ENCODE peak calls at places on chromosomes 13 and 19, in five cellular contexts. G is progenitor cell of endocrine pancreas, N is RWPE2, L is fibroblast of pulmonary artery, E is neural crest cell. T is an unnamed sample.
A peak's percentile ranks its signal among the peaks of the same experiment; 100 is the strongest.

GRCh38 chr19:46975918-46976782 is 43.5 kb upstream of the NPAS1 start:
- DNase-seq in L (peak; percentile 99), G (peak; percentile 25), E (no peak), N (no peak), T (no peak)

GRCh38 chr19:31406106-31406505 is 56.9 kb upstream of the TSHZ3 start:
- DNase-seq in G (no peak), E (no peak), L (no peak), N (no peak), T (no peak)

GRCh38 chr13:97435794-97436193 is 1.8 kb downstream of the RAP2A start:
- DNase-seq in G (no peak), N (no peak), L (peak; percentile 19), E (no peak), T (no peak)

GRCh38 chr19:30336290-30336689 is 35.9 kb upstream of the ZNF536 start:
- DNase-seq in N (no peak), G (no peak), L (no peak), E (no peak), T (no peak)

GRCh38 chr13:89784161-89784809 is 1563.2 kb upstream of the MIR17HG start:
- DNase-seq in N (no peak), L (no peak), E (no peak), G (no peak), T (peak; percentile 70)

GRCh38 chr19:35901854-35902661 is at the start of gene HCST:
- DNase-seq in N (no peak), E (no peak), G (no peak), L (no peak), T (no peak)

GRCh38 chr19:55165952-55166529 is 372 bp downstream of the DNAAF3 start:
- DNase-seq in N (no peak), L (peak; percentile 84), E (peak; percentile 77), G (peak; percentile 73), T (no peak)

GRCh38 chr13:39347926-39348901 is 254.8 kb downstream of the LHFPL6 start:
- DNase-seq in N (no peak), L (no peak), E (peak; percentile 13), G (no peak), T (no peak)

GRCh38 chr19:33323093-33323820 is 20.9 kb upstream of the CEBPA start:
- DNase-seq in G (no peak), L (no peak), N (no peak), E (no peak), T (no peak)

GRCh38 chr13:46637213-46637612 is 84.2 kb downstream of the LRCH1 start:
- DNase-seq in E (no peak), L (no peak), N (no peak), G (no peak), T (no peak)

GRCh38 chr19:50206191-50206590 is 2.8 kb downstream of the MYH14 start:
- DNase-seq in N (no peak), G (no peak), E (no peak), L (no peak), T (no peak)

GRCh38 chr19:50204811-50205675 is 1.6 kb downstream of the MYH14 start:
- DNase-seq in G (peak; percentile 93), E (peak; percentile 25), L (no peak), N (no peak), T (no peak)

GRCh38 chr19:50207730-50208129 is 4.3 kb downstream of the MYH14 start:
- DNase-seq in E (no peak), G (no peak), N (no peak), L (no peak), T (peak; percentile 40)

GRCh38 chr19:50204081-50204428 is 633 bp downstream of the MYH14 start:
- DNase-seq in N (no peak), L (no peak), E (no peak), G (no peak), T (peak; percentile 13)

GRCh38 chr19:50205681-50206138 is 2.3 kb downstream of the MYH14 start:
- DNase-seq in L (no peak), E (no peak), G (peak; percentile 25), N (no peak), T (peak; percentile 80)
- TF ChIP-seq CTCF in L (no peak), E (no peak), G (peak; percentile 36), N (no peak), T (no peak)

DNA sequence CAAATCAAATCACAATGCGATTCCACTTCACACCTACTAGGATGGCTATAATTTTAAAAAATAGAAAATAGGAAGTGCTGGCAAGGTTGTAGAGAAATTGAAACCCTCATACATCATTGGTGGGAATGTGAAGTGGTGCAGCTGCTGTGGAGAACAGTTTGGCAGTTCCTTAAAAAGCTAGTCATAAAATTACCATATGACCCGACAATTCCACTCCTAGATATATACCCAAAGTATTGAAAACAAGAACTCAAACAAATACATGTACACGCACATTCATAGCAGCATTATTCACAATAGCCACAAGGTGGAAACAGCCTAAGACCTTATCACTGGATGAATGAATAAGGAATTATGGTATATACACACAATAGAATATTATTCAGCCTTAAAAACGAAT is 12.0 kb downstream of the HMGB1 start:
- DNase-seq in L (peak; percentile 40), G (no peak), E (no peak), N (no peak), T (no peak)
- TF ChIP-seq CTCF in L (peak; percentile 21), G (peak; percentile 31), E (peak; percentile 43), N (no peak), T (peak; percentile 58)

GRCh38 chr13:24271611-24272451 is 37.5 kb upstream of the C1QTNF9 start:
- DNase-seq in N (no peak), E (peak; percentile 27), G (no peak), L (peak; percentile 81), T (no peak)

GRCh38 chr13:24269803-24270202 is 39.6 kb upstream of the C1QTNF9 start:
- DNase-seq in N (no peak), G (no peak), E (no peak), L (no peak), T (no peak)

GRCh38 chr13:24272452-24273161 is 36.8 kb upstream of the C1QTNF9 start:
- DNase-seq in G (no peak), L (no peak), E (no peak), N (no peak), T (no peak)

GRCh38 chr13:24271231-24271610 is 38.2 kb upstream of the C1QTNF9 start:
- DNase-seq in N (no peak), G (no peak), E (no peak), L (no peak), T (no peak)

DNA sequence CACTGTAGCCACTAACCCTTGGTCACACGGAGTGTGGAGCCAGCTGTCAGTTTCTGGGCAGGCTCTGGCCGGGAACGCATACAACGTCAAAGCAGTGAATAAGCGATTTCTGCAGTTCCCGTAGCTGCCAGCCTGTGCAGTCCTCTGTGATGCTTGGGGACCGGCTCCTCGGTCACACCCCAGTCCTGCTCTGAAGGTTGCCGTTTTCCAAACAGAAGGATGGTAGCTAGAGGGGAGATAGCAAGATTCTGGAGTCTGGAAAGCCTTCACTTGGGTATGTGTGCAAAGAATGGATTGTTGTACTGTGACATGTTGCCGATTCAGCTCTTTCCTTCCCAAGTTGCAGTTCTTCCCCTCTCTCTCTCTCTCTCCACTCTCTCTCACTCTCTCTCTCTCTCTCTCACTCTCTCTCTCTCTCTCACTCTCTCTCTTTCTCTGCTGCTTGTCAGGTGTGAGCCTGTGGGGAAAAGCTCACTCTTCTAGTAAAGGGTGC is 38.7 kb upstream of the C1QTNF9 start:
- DNase-seq in L (peak; percentile 47), G (no peak), N (no peak), E (peak; percentile 39), T (no peak)
- TF ChIP-seq CTCF in L (no peak), G (no peak), N (no peak), E (no peak), T (peak; percentile 34)

DNA sequence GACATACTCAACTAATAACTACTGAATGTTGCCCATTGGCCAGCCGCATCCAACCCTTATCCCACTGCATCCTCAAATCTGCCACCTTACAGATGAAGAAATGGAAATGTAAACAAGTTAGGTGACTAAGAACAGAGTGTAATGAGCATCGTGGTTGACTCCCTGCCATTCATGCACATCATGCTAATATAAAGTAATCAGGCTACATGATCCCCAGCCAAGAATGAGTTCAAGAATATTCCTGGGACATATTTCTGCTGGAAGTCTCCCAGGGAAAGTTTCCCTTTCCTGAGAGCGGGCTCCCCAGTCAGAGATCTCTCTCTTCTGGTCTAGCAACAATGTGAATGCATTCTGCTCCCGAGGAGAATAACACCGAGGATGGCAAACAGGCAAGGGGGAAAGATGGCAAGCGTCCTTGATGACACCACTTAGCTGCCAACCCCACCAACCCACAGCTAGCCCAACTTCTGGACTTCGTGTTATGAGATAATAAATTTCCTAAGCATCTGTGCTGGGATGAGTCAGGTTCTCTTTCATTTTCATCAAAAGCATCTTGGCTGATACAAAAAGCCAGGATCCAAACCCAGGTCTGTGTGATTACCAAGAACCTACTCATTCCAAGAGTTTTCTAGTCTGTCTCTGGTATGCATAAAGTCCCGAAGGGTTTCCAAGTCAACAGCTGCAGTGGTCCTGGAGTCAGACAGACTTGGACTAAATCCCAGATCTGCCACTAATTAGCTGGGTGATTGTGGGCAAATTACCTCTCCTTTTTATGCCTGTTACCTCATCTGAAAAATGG is 55.7 kb upstream of the SERP2 start:
- DNase-seq in G (no peak), N (no peak), E (no peak), L (no peak), T (no peak)
- TF ChIP-seq CTCF in G (no peak), N (no peak), E (no peak), L (no peak), T (no peak)

DNA sequence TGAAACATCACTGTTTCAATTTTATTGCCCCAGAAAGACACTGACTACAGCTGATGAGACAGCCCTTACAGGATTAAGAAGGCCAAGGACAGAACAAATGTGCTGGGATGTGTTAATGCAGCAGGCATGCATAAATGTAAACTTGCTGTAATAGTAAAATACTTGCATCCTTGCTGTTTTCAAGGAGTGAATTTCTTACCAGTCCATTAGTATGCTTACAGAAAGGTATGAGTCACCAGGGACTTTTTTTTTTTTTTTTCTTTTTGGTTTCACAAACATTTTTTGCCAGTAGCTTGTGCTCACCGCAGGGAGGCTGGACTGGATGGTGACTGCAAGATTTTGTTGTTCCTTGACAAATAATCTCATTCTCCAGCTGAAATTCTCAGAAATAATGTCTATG is 55.1 kb downstream of the GPR180 start:
- DNase-seq in G (no peak), L (peak; percentile 78), N (no peak), E (no peak), T (no peak)
- TF ChIP-seq CTCF in G (no peak), L (peak; percentile 11), N (no peak), E (no peak), T (no peak)

DNA sequence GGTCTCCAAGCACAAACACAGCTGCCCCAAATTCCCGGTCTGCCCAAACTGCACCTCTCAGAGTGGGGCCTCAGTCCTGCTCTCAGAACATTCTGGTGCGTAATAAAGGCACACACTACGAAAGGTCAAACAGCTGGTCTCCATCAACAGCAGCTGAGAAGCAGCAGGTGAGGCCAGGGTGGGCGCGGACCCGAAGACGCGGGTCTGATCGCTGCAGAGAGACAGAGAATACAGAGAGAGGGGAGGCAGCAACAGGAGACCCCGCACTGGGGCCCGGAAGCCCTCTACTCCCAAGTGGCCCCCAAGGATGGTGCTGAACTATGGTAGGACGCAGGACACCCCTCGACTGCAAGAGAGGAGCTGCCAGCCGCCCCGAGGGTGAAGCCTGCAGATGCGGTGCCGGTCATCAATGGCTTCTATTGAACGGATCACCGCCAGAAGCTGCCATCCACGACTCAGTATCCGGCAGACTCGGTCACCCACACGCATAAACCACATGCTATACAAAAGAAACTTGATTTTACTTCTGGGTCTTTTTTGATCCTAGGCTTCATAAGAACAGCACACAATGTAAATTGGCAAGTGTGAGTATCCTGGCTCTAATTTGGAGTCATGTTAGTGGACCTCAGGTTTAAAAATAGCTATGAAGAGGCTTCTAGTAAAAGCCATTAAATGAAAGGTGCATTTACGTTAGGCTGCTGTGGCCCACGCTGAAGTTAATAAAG is 33.4 kb downstream of the STK24 start:
- DNase-seq in N (no peak), G (no peak), L (no peak), E (no peak), T (no peak)
- TF ChIP-seq CTCF in N (no peak), G (no peak), L (no peak), E (no peak), T (no peak)

GRCh38 chr19:3801412-3802096 is 15.4 kb upstream of the MATK start:
- DNase-seq in G (no peak), N (peak; percentile 52), L (no peak), E (no peak), T (no peak)
- TF ChIP-seq CTCF in G (peak; percentile 40), N (no peak), L (peak; percentile 26), E (peak; percentile 41), T (peak; percentile 67)